ENCODE peak calls at places on chromosome 10, in six cellular contexts. N is epithelial cell of esophagus, J is GM23248, O is dorsolateral prefrontal cortex, U is adipocyte, I is left ventricle myocardium inferior. W is an unnamed sample.

GRCh38 chr10:120989996-120990395 is 138.8 kb downstream of the WDR11 start:
- DNase-seq in U (no peak), N (no peak), O (no peak), J (no peak), I (no peak), W (no peak)

GRCh38 chr10:49519717-49520116 is 19.2 kb downstream of the ERCC6 start:
- DNase-seq in J (no peak), I (no peak), O (no peak), N (no peak), U (no peak), W (no peak)

GRCh38 chr10:72186633-72187330 is 29.0 kb upstream of the ANAPC16 start:
- DNase-seq in U (no peak), J (peak), I (no peak), N (no peak), O (no peak), W (peak)

GRCh38 chr10:73934074-73934473 is 23.1 kb downstream of the PLAU start:
- DNase-seq in U (no peak), I (no peak), N (no peak), O (no peak), J (no peak), W (no peak)

GRCh38 chr10:60353519-60354258 is 36.0 kb downstream of the ANK3 start:
- DNase-seq in U (no peak), I (peak), J (no peak), O (peak), N (no peak), W (peak)

GRCh38 chr10:112209534-112210200 is 26.1 kb upstream of the GPAM start:
- DNase-seq in O (peak), N (peak), U (no peak), J (peak), I (no peak), W (peak)

GRCh38 chr10:35387768-35388167 is 51.5 kb downstream of the CCNY start:
- DNase-seq in N (peak), I (no peak), J (peak), U (peak), O (no peak), W (peak)

GRCh38 chr10:93235686-93236085 is 162.0 kb downstream of the CYP26A1 start:
- DNase-seq in U (peak), I (no peak), J (peak), N (no peak), O (no peak), W (peak)

GRCh38 chr10:24790599-24790998 is 66.9 kb upstream of the ARHGAP21 start:
- DNase-seq in I (no peak), U (no peak), O (peak), N (no peak), J (no peak), W (peak)

GRCh38 chr10:117412469-117413005 is 37.3 kb upstream of the PDZD8 start:
- DNase-seq in N (no peak), J (no peak), U (no peak), O (no peak), I (no peak), W (no peak)

GRCh38 chr10:101238732-101239105 is 9.5 kb upstream of the LBX1 start:
- DNase-seq in U (peak), O (no peak), I (no peak), J (peak), N (no peak), W (no peak)

GRCh38 chr10:116182426-116182825 is 90.6 kb downstream of the GFRA1 start:
- DNase-seq in N (no peak), J (no peak), U (no peak), I (no peak), O (no peak), W (no peak)

GRCh38 chr10:36412942-36413341 is 712.5 kb upstream of the ANKRD30A start:
- DNase-seq in N (peak), O (no peak), J (peak), U (no peak), I (no peak), W (no peak)

GRCh38 chr10:16436367-16436757 is 448 bp upstream of the PTER start:
- DNase-seq in O (no peak), I (no peak), N (peak), U (peak), J (peak), W (no peak)

GRCh38 chr10:58556516-58556915 is 43.8 kb downstream of the BICC1 start:
- DNase-seq in J (no peak), O (no peak), I (no peak), N (no peak), U (no peak), W (no peak)

GRCh38 chr10:55242544-55242943 is 441.5 kb upstream of the PCDH15 start:
- DNase-seq in U (no peak), O (no peak), I (no peak), J (no peak), N (no peak), W (no peak)

GRCh38 chr10:121069061-121069850 is 218.1 kb downstream of the WDR11 start:
- DNase-seq in O (no peak), N (peak), U (no peak), J (no peak), I (no peak), W (no peak)

GRCh38 chr10:62153191-62153590 is 115.5 kb downstream of the RTKN2 start:
- DNase-seq in U (peak), I (no peak), N (peak), O (no peak), J (peak), W (peak)

DNA sequence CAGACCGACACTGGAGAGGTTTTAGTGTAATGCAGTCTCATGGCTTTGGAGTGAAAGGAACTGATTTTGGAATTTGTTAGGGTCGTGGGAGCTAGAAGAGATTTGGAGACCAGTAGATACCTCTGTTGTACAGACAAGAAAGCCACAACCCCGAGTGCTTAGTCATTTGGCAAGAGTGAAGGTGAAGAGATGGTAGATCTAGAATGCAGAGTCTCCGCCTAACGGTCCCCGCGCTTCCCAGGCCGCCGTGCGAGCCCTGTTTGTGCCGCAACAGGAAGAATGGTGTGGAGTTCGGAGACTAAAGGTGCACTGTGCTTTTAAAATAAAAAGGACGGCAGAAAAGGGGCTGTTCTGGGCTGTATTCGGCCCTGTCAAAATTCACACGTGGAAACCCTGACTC is 186.7 kb downstream of the ADARB2 start:
- DNase-seq in J (no peak), N (no peak), O (no peak), I (no peak), U (no peak), W (no peak)
- H3K4me3 ChIP-seq in J (no peak), N (no peak), O (no peak), I (no peak), U (no peak), W (no peak)

GRCh38 chr10:70477661-70478162 is 855 bp upstream of the PALD1 start:
- DNase-seq in N (peak), U (no peak), J (peak), O (no peak), I (no peak), W (no peak)
- H3K4me3 ChIP-seq in N (no peak), U (no peak), J (no peak), O (peak), I (peak), W (no peak)

DNA sequence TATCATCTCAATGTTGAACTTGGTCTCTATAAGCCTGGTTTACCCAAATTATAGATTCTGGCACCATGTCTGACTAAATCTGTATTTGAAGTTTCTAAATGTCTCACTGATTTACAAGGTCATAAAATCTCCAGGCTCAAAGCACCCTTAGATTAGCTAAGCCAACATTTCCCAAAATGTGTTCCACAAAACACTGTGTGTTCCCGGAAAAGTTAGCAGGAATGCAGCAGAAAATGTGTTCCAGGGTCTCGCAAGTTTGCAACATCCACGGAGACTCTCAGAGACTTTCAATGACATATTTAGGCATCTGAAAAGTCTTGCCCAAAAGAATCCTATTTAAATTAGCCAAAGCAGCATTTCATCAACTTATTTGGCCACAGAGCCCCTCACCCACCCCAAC is 91.9 kb downstream of the SORBS1 start:
- DNase-seq in N (no peak), O (no peak), I (no peak), J (no peak), U (no peak), W (no peak)
- H3K4me3 ChIP-seq in N (no peak), O (no peak), I (no peak), J (no peak), U (no peak), W (no peak)

GRCh38 chr10:109982123-109982522 is 25.7 kb upstream of the ADD3 start:
- DNase-seq in J (peak), O (no peak), U (no peak), I (no peak), N (no peak), W (no peak)
- H3K4me3 ChIP-seq in J (peak), O (no peak), U (peak), I (no peak), N (no peak), W (no peak)

GRCh38 chr10:5809541-5810154 is 3.6 kb downstream of the GDI2 start:
- DNase-seq in N (no peak), U (peak), I (no peak), O (no peak), J (no peak), W (no peak)

GRCh38 chr10:5812283-5813090 is 747 bp downstream of the GDI2 start:
- DNase-seq in I (peak), J (peak), O (peak), N (peak), U (peak), W (peak)

GRCh38 chr10:5813091-5813340 is 218 bp downstream of the GDI2 start:
- DNase-seq in N (no peak), U (no peak), J (no peak), O (no peak), I (no peak), W (no peak)

GRCh38 chr10:5810235-5810634 is 3.0 kb downstream of the GDI2 start:
- DNase-seq in U (peak), J (peak), O (no peak), N (no peak), I (no peak), W (no peak)

DNA sequence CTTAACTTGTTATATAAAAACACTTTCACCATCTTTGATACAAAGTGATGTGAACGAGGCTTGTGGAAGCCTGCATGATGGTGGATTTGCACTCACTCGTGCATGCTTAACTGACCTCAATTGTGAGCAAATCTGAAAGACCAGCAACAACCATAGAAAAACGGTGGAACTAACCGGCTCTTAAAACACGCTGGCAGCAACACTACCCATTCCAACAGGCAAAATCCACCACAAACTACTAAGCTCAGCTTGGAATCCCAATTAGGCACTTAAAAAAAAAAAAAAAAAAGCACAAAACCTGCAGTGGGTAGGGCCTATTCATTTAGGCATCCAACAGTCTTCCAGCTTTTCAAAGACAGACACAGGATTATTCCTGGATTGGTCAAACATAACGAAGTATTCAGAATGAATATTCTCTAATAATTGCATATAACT is 1.8 kb downstream of the GDI2 start:
- DNase-seq in U (peak), O (no peak), N (peak), I (no peak), J (peak), W (peak)
- H3K4me3 ChIP-seq in U (peak), O (peak), N (peak), I (peak), J (peak), W (peak)

DNA sequence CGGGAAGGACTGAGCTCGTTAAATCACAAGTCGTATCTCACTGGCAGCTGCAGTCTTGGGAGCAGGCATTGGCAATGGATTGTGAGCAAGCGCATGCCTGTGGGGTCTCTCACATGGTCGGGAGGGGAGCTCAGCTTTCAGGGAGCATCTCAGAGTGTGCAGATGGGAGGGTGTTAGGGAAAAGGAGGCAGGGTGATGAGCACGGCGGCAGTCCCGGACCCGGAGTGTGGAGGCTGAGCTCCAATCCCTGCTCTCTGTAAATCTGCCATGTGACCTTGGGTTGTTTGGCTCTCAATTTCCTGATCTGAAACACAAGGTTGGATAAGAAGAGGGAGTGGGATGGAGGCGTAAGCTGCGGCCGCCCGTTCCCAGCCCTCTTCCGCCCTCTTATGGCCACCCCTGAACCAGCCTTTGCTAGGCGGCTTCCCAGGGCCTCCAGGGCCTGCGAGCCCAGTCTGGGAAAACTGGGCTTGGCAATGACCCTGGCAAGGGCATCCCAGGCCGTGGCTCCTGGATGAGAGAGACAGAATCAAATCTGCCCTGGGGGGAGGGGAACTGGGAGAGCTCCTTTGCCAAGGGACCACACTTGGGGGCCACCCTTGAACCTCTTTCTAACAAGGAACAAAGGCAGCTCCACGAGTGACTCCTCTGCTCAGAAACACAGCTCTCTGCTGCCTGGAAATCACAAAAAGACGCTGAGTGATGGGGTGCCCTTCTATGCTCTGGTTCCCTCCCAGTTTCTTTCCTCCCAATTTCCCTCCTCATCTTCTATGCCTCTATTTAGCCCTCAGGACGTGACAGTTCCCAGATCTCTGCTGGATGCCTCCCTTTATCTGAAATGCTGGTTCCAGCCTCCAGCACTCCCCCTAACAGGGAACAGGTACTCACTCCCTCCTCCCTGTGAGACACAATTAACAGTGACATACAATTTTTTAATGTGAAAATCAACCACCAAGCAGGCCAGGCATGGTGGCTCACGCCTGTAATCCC is 41.7 kb upstream of the LOXL4 start:
- DNase-seq in I (peak), O (peak), N (peak), J (peak), U (peak), W (peak)
- H3K4me3 ChIP-seq in I (peak), O (no peak), N (no peak), J (peak), U (peak), W (peak)

DNA sequence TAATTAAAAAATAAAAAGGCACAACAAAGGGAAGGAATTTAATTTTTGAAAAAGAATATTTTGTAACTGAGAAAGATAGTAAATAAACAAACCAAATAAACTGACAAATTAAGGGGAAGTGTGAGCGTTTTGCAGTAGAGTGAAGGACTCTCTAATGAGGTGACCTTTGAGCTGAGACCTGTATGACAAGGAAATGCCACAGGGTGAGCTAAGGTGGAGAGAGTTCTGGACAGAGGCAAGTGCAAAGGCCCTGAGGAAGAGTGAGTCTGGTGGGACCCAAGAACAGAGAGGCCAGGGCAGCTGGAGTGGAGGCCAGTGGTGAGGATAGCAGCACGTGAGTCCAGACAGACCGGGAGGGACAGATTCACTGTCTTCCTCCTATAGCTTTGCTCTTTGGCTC is 179.4 kb downstream of the CACNB2 start:
- DNase-seq in U (no peak), N (no peak), O (no peak), I (no peak), J (no peak), W (no peak)
- H3K4me3 ChIP-seq in U (no peak), N (no peak), O (no peak), I (no peak), J (no peak), W (no peak)

W was measured in cardiac fibroblast.